ENCODE peak calls at places on chromosome 5, in six cellular contexts. One of them, this sample, is unnamed.

GRCh38 chr5:59007460-59008063 is 424.7 kb downstream of the RAB3C start:
- DNase-seq in keratinocyte: no peak
- DNase-seq in hypothalamus: no peak
- DNase-seq in activated CD4-positive, alpha-beta T cell treated with anti-CD3 and anti-CD28 coated beads, Interleukin-2, amount 10 ng/mL, durations not matched to agents 7 days and 5 days: no peak
- DNase-seq in nephron progenitor cell: no peak
- DNase-seq in AG10803: peak
- DNase-seq in this sample: no peak

GRCh38 chr5:168850683-168851082 is 271.5 kb upstream of the PANK3 start:
- DNase-seq in keratinocyte: no peak
- DNase-seq in hypothalamus: no peak
- DNase-seq in activated CD4-positive, alpha-beta T cell treated with anti-CD3 and anti-CD28 coated beads, Interleukin-2, amount 10 ng/mL, durations not matched to agents 7 days and 5 days: no peak
- DNase-seq in nephron progenitor cell: no peak
- DNase-seq in AG10803: no peak
- DNase-seq in this sample: no peak

GRCh38 chr5:134252671-134253070 is 26.8 kb upstream of the PPP2CA start:
- DNase-seq in keratinocyte: peak
- DNase-seq in hypothalamus: no peak
- DNase-seq in activated CD4-positive, alpha-beta T cell treated with anti-CD3 and anti-CD28 coated beads, Interleukin-2, amount 10 ng/mL, durations not matched to agents 7 days and 5 days: no peak
- DNase-seq in nephron progenitor cell: no peak
- DNase-seq in AG10803: peak
- DNase-seq in this sample: no peak

GRCh38 chr5:142966146-142966455 is 195.9 kb downstream of the ARHGAP26 start:
- DNase-seq in keratinocyte: no peak
- DNase-seq in hypothalamus: no peak
- DNase-seq in activated CD4-positive, alpha-beta T cell treated with anti-CD3 and anti-CD28 coated beads, Interleukin-2, amount 10 ng/mL, durations not matched to agents 7 days and 5 days: no peak
- DNase-seq in nephron progenitor cell: no peak
- DNase-seq in AG10803: no peak
- DNase-seq in this sample: no peak

GRCh38 chr5:169626779-169627178 is 10.3 kb upstream of the DOCK2 start:
- DNase-seq in keratinocyte: no peak
- DNase-seq in hypothalamus: no peak
- DNase-seq in activated CD4-positive, alpha-beta T cell treated with anti-CD3 and anti-CD28 coated beads, Interleukin-2, amount 10 ng/mL, durations not matched to agents 7 days and 5 days: no peak
- DNase-seq in nephron progenitor cell: no peak
- DNase-seq in AG10803: peak
- DNase-seq in this sample: no peak

GRCh38 chr5:157328277-157328912 is 62.5 kb downstream of the CYFIP2 start:
- DNase-seq in keratinocyte: no peak
- DNase-seq in hypothalamus: peak
- DNase-seq in activated CD4-positive, alpha-beta T cell treated with anti-CD3 and anti-CD28 coated beads, Interleukin-2, amount 10 ng/mL, durations not matched to agents 7 days and 5 days: peak
- DNase-seq in nephron progenitor cell: peak
- DNase-seq in AG10803: peak
- DNase-seq in this sample: peak

GRCh38 chr5:151721087-151721646 is 34.5 kb upstream of the SPARC start:
- DNase-seq in keratinocyte: no peak
- DNase-seq in hypothalamus: no peak
- DNase-seq in activated CD4-positive, alpha-beta T cell treated with anti-CD3 and anti-CD28 coated beads, Interleukin-2, amount 10 ng/mL, durations not matched to agents 7 days and 5 days: no peak
- DNase-seq in nephron progenitor cell: no peak
- DNase-seq in AG10803: no peak
- DNase-seq in this sample: no peak

GRCh38 chr5:154652746-154653417 is 102.3 kb upstream of the LARP1 start:
- DNase-seq in keratinocyte: no peak
- DNase-seq in hypothalamus: no peak
- DNase-seq in activated CD4-positive, alpha-beta T cell treated with anti-CD3 and anti-CD28 coated beads, Interleukin-2, amount 10 ng/mL, durations not matched to agents 7 days and 5 days: no peak
- DNase-seq in nephron progenitor cell: no peak
- DNase-seq in AG10803: peak
- DNase-seq in this sample: no peak

GRCh38 chr5:173234129-173234793 is 745 bp downstream of the NKX2-5 start:
- DNase-seq in keratinocyte: no peak
- DNase-seq in hypothalamus: no peak
- DNase-seq in activated CD4-positive, alpha-beta T cell treated with anti-CD3 and anti-CD28 coated beads, Interleukin-2, amount 10 ng/mL, durations not matched to agents 7 days and 5 days: no peak
- DNase-seq in nephron progenitor cell: no peak
- DNase-seq in AG10803: no peak
- DNase-seq in this sample: no peak

GRCh38 chr5:59943721-59944120 is 50.2 kb upstream of the PDE4D start:
- DNase-seq in keratinocyte: no peak
- DNase-seq in hypothalamus: no peak
- DNase-seq in activated CD4-positive, alpha-beta T cell treated with anti-CD3 and anti-CD28 coated beads, Interleukin-2, amount 10 ng/mL, durations not matched to agents 7 days and 5 days: no peak
- DNase-seq in nephron progenitor cell: no peak
- DNase-seq in AG10803: no peak
- DNase-seq in this sample: no peak

GRCh38 chr5:143985832-143986485 is 174.0 kb downstream of the HMHB1 start:
- DNase-seq in keratinocyte: peak
- DNase-seq in hypothalamus: no peak
- DNase-seq in activated CD4-positive, alpha-beta T cell treated with anti-CD3 and anti-CD28 coated beads, Interleukin-2, amount 10 ng/mL, durations not matched to agents 7 days and 5 days: no peak
- DNase-seq in nephron progenitor cell: no peak
- DNase-seq in AG10803: peak
- DNase-seq in this sample: no peak

GRCh38 chr5:111998871-111999270 is 241.9 kb upstream of the NREP start:
- DNase-seq in keratinocyte: no peak
- DNase-seq in hypothalamus: no peak
- DNase-seq in activated CD4-positive, alpha-beta T cell treated with anti-CD3 and anti-CD28 coated beads, Interleukin-2, amount 10 ng/mL, durations not matched to agents 7 days and 5 days: no peak
- DNase-seq in nephron progenitor cell: no peak
- DNase-seq in AG10803: no peak
- DNase-seq in this sample: no peak

GRCh38 chr5:59592101-59592500 is 301.4 kb downstream of the PDE4D start:
- DNase-seq in keratinocyte: no peak
- DNase-seq in hypothalamus: no peak
- DNase-seq in activated CD4-positive, alpha-beta T cell treated with anti-CD3 and anti-CD28 coated beads, Interleukin-2, amount 10 ng/mL, durations not matched to agents 7 days and 5 days: no peak
- DNase-seq in nephron progenitor cell: no peak
- DNase-seq in AG10803: peak
- DNase-seq in this sample: no peak

GRCh38 chr5:29720954-29721353 is 1472.5 kb upstream of the CDH6 start:
- DNase-seq in keratinocyte: no peak
- DNase-seq in hypothalamus: no peak
- DNase-seq in activated CD4-positive, alpha-beta T cell treated with anti-CD3 and anti-CD28 coated beads, Interleukin-2, amount 10 ng/mL, durations not matched to agents 7 days and 5 days: no peak
- DNase-seq in nephron progenitor cell: no peak
- DNase-seq in AG10803: no peak
- DNase-seq in this sample: no peak

GRCh38 chr5:43066799-43067741 is 27.0 kb upstream of the ANXA2R start:
- DNase-seq in keratinocyte: peak
- DNase-seq in hypothalamus: peak
- DNase-seq in activated CD4-positive, alpha-beta T cell treated with anti-CD3 and anti-CD28 coated beads, Interleukin-2, amount 10 ng/mL, durations not matched to agents 7 days and 5 days: peak
- DNase-seq in nephron progenitor cell: peak
- DNase-seq in AG10803: peak
- DNase-seq in this sample: peak

This sample was measured in activated T-helper 1 cell treated with Interleukin-2 at 50 U/mL for 16 hours.